ENCODE peak calls at places on chromosomes 7 and 10, in four cellular contexts. Z, Y, B and E are unnamed samples.

GRCh38 chr7:121449304-121449703 is 53.2 kb upstream of the FAM3C start:
- DNase-seq in Z (no peak), B (no peak), Y (no peak), E (no peak)

GRCh38 chr10:52814506-52814905 is 41.9 kb upstream of the MBL2 start:
- DNase-seq in Y (no peak), B (no peak), Z (peak), E (no peak)

GRCh38 chr7:89223906-89224395 is 428.4 kb upstream of the TEX47 start:
- DNase-seq in B (no peak), Y (no peak), Z (no peak), E (no peak)

GRCh38 chr7:73718905-73719805 is at the start of gene STX1A:
- DNase-seq in Z (peak), B (no peak), Y (no peak), E (no peak)

GRCh38 chr10:71868192-71868697 is 17.2 kb upstream of the PSAP start:
- DNase-seq in Y (peak), Z (no peak), B (no peak), E (no peak)

GRCh38 chr7:17706734-17707133 is 233.6 kb downstream of the SNX13 start:
- DNase-seq in Y (peak), B (peak), Z (peak), E (peak)

GRCh38 chr7:100603697-100604077 is 1.5 kb downstream of the PCOLCE start:
- DNase-seq in Z (peak), Y (no peak), B (no peak), E (no peak)

GRCh38 chr7:139452948-139453672 is 30.4 kb downstream of the KLRG2 start:
- DNase-seq in Z (peak), B (no peak), Y (no peak), E (no peak)

GRCh38 chr10:36493511-36493880 is 631.9 kb upstream of the ANKRD30A start:
- DNase-seq in B (no peak), Y (no peak), Z (no peak), E (no peak)

GRCh38 chr10:117597216-117597615 is 54.7 kb downstream of the EMX2 start:
- DNase-seq in Z (no peak), B (no peak), Y (no peak), E (no peak)

GRCh38 chr10:57338823-57339558 is 928.7 kb downstream of the IPMK start:
- DNase-seq in Y (peak), Z (peak), B (peak), E (peak)

GRCh38 chr7:37211097-37211496 is 237.6 kb downstream of the ELMO1 start:
- DNase-seq in B (no peak), Y (peak), Z (no peak), E (peak)

GRCh38 chr7:157018997-157019591 is 8.6 kb upstream of the MNX1 start:
- DNase-seq in B (no peak), Y (no peak), Z (peak), E (no peak)

GRCh38 chr10:117562896-117563737 is 20.6 kb downstream of the EMX2 start:
- DNase-seq in Y (no peak), Z (no peak), B (no peak), E (no peak)

GRCh38 chr7:19410096-19410495 is 264.9 kb upstream of the FERD3L start:
- DNase-seq in B (no peak), Z (no peak), Y (no peak), E (no peak)

GRCh38 chr7:25752967-25753791 is 398.8 kb upstream of the NFE2L3 start:
- DNase-seq in Z (peak), Y (no peak), B (no peak), E (no peak)

GRCh38 chr7:101618207-101618839 is 10.8 kb downstream of the MYL10 start:
- DNase-seq in Z (no peak), B (no peak), Y (peak), E (no peak)

GRCh38 chr7:100102950-100103840 is 1.8 kb downstream of the AP4M1 start:
- DNase-seq in B (no peak), Y (peak), Z (no peak), E (no peak)

GRCh38 chr7:79837915-79838314 is 296.7 kb upstream of the GNAI1 start:
- DNase-seq in B (no peak), Z (no peak), Y (no peak), E (no peak)

GRCh38 chr10:60950312-60950711 is 6.3 kb upstream of the RHOBTB1 start:
- DNase-seq in B (no peak), Z (no peak), Y (no peak), E (no peak)

GRCh38 chr10:91150631-91151030 is 69.8 kb upstream of the PCGF5 start:
- DNase-seq in B (no peak), Z (no peak), Y (no peak), E (no peak)

GRCh38 chr7:2573747-2574146 is 15.0 kb downstream of the IQCE start:
- DNase-seq in Z (no peak), B (no peak), Y (no peak), E (no peak)

GRCh38 chr10:1074063-1074747 is 18.0 kb downstream of the WDR37 start:
- DNase-seq in Y (no peak), Z (peak), B (no peak), E (no peak)
- TF ChIP-seq CTCF in Y (no peak), Z (peak), B (peak), E (no peak)

GRCh38 chr10:11168423-11169100 is 150.9 kb downstream of the CELF2 start:
- DNase-seq in Z (no peak), Y (no peak), B (no peak), E (no peak)
- H3K4me3 ChIP-seq in Z (no peak), Y (no peak), B (peak), E (no peak)

GRCh38 chr7:86900886-86901285 is 158.6 kb downstream of the ELAPOR2 start:
- DNase-seq in Y (no peak), B (no peak), Z (no peak), E (no peak)

GRCh38 chr7:86908948-86909347 is 150.5 kb downstream of the ELAPOR2 start:
- DNase-seq in B (no peak), Z (peak), Y (no peak), E (no peak)

DNA sequence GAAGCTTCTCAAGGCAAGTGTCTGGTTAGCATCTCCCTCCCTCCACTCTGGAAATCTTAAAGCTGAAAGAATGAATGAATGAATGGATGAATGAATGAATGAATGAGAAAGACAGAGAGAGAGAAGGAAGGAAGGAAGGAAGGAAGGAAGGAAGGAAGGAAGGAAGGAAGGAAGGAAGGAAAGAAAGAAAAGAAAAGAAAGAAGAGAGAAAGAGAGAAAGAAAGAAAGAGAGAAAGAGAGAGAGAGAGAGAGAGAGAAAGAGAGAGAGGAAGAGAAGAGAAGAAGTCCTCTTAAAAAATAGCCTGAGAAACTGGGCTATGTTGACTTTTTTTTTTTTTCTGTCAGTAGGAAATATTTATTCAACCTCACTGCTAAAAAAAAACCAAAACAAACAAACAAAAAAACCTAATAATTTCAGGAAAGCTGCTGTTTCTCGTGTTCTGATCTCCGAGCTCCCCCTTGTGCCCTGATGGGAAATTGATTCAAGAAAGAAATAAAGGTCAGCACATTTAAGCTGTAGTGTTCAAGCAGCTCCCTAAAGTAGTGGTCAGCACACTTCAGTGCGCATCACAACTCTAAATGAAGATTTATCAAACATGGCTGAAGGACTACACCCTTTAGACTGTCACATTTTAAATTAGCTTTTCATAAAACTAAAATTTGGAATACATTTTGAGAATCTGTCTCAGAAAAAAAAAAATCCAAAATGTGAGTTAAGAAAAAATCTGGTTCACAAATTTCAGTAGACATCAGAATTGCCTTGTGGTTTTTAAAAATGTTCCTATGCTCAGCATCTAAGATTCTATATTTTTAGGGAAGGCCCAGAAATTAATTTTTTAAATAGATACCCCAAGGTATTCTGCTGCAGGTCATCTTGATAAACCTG is 154.3 kb downstream of the ELAPOR2 start:
- DNase-seq in Y (no peak), B (no peak), Z (peak), E (no peak)
- TF ChIP-seq CTCF in Y (peak), B (peak), Z (peak), E (peak)

DNA sequence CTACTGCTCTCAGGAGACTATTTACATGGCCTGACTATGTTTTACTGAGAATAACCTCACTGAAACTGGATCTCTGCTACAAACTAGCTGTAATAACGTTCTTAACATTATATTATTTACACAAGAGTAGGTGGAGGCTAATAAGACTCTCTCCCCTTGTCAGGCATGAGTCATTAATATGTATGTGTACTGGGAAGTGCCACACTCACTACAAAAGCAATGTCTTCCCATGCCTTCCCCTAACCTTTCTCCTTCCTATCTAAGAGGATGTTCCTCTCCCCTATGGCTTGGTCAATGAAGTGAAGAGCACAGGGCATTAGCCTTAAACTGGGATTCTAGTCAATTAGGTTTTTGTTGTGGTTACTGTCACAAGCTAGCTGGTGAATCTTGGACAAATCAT is 147.9 kb downstream of the DGKB start:
- DNase-seq in B (no peak), Z (peak), Y (no peak), E (peak)
- H3K4me3 ChIP-seq in B (no peak), Z (no peak), Y (no peak), E (no peak)